ENCODE peak calls at places on chromosome X, in nine cellular contexts. V is OCI-LY7, J is H9, I is PC-9, X is SK-N-SH, K is IMR-90, E is fibroblast of lung, F is hepatocyte, M is astrocyte. C is an unnamed sample.
A peak's percentile ranks its signal among the peaks of the same experiment; 100 is the strongest.

GRCh38 chrX:36898301-36898700 is 109.9 kb upstream of the FAM47C start:
- DNase-seq in V (peak; percentile 7), J (no peak), I (no peak), X (peak; percentile 3), K (peak; percentile 0), E (peak; percentile 0), F (peak; percentile 44), M (no peak), C (peak; percentile 2)

GRCh38 chrX:68897118-68897517 is 68.3 kb downstream of the EFNB1 start:
- DNase-seq in V (no peak), J (no peak), I (no peak), X (no peak), K (no peak), E (no peak), F (no peak), M (no peak), C (no peak)

GRCh38 chrX:115960440-115961084 is 210.0 kb upstream of the AGTR2 start:
- DNase-seq in V (no peak), J (no peak), I (no peak), X (no peak), K (no peak), E (no peak), F (peak; percentile 46), M (no peak), C (peak; percentile 65)

GRCh38 chrX:104854790-104855340 is 288.9 kb downstream of the IL1RAPL2 start:
- DNase-seq in V (no peak), J (no peak), I (no peak), X (no peak), K (no peak), E (no peak), F (no peak), M (peak; percentile 86), C (peak; percentile 21)

GRCh38 chrX:13923845-13924244 is 105.8 kb downstream of the GEMIN8 start:
- DNase-seq in V (no peak), J (no peak), I (no peak), X (no peak), K (no peak), E (no peak), F (no peak), M (no peak), C (peak; percentile 78)

GRCh38 chrX:30308263-30309138 is 689 bp downstream of the NR0B1 start:
- DNase-seq in V (no peak), J (peak; percentile 60), I (no peak), X (peak; percentile 26), K (no peak), E (peak; percentile 13), F (peak; percentile 37), M (no peak), C (no peak)

GRCh38 chrX:39903937-39904336 is 193.8 kb downstream of the BCOR start:
- DNase-seq in V (no peak), J (no peak), I (no peak), X (no peak), K (peak; percentile 44), E (no peak), F (no peak), M (peak; percentile 56), C (peak; percentile 71)

GRCh38 chrX:16077811-16078210 is 45.6 kb upstream of the GRPR start:
- DNase-seq in V (no peak), J (no peak), I (no peak), X (no peak), K (no peak), E (no peak), F (no peak), M (no peak), C (no peak)

GRCh38 chrX:71815121-71815905 is 52.2 kb downstream of the CXorf49B start:
- DNase-seq in V (no peak), J (no peak), I (no peak), X (no peak), K (no peak), E (no peak), F (no peak), M (no peak), C (no peak)

GRCh38 chrX:103666202-103667107 is 20.0 kb downstream of the MORF4L2 start:
- DNase-seq in V (no peak), J (no peak), I (no peak), X (peak; percentile 16), K (peak; percentile 38), E (no peak), F (no peak), M (no peak), C (peak; percentile 29)

GRCh38 chrX:1529756-1530155 is 7.2 kb downstream of the P2RY8 start:
- DNase-seq in V (no peak), J (no peak), I (no peak), X (no peak), K (no peak), E (no peak), F (no peak), M (no peak), C (no peak)
- H4K20me1 ChIP-seq in V (peaks cover 16% of the 10 kb centered on the region), J (no peaks in the 10 kb centered on the region), I (no peaks in the 10 kb centered on the region), X (no peaks in the 10 kb centered on the region), K (no peaks in the 10 kb centered on the region), E (no peaks in the 10 kb centered on the region), F (no peaks in the 10 kb centered on the region), M (no peaks in the 10 kb centered on the region), C (no peaks in the 10 kb centered on the region)

DNA sequence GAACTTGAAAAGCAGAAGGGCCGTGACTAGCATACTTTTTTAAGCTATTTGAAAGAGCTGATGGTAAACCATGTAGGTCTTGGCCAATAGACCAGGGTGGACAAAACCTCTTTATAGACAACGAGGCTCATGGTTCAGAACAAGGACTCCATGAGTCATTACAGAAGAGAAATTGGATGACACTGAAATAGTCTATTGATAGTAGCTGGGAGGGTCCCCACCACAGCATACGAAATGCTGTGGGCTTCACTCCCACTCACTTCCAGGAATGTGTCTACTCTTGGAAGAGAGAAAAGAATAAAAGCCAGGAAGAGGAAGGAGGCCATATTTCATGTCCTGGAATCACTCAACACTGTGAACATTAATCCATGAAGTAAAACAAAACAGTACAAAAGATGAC is 82.3 kb upstream of the MXRA5 start:
- DNase-seq in V (no peak), J (no peak), I (no peak), X (no peak), K (no peak), E (no peak), F (no peak), M (peak; percentile 68), C (no peak)
- H4K20me1 ChIP-seq in V (no peaks in the 10 kb centered on the region), J (no peaks in the 10 kb centered on the region), I (no peaks in the 10 kb centered on the region), X (no peaks in the 10 kb centered on the region), K (no peaks in the 10 kb centered on the region), E (no peaks in the 10 kb centered on the region), F (no peaks in the 10 kb centered on the region), M (no peaks in the 10 kb centered on the region), C (no peaks in the 10 kb centered on the region)

GRCh38 chrX:111199505-111199904 is 70.8 kb downstream of the CAPN6 start:
- DNase-seq in V (no peak), J (no peak), I (no peak), X (no peak), K (no peak), E (no peak), F (no peak), M (no peak), C (no peak)

DNA sequence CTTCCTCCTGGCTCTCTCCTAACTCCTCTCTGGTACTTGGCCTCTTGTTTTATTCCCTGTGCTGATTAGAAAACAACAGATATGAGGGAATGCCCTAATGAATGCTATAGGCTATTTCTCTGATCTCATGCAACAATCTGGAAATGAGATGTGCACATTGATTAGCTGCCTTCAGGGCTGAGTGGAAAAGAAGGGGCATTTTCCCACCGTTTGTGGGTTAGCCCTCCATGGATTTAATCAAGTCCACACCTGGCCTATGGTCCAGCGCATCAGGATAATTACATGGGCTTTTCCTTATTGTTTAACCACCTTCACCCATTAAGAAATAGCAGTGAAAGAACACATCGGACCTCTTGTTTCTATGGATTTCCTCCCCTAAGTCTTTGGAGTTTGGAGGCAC is 70.0 kb downstream of the CAPN6 start:
- DNase-seq in V (no peak), J (no peak), I (no peak), X (no peak), K (no peak), E (no peak), F (no peak), M (no peak), C (no peak)
- H4K20me1 ChIP-seq in V (no peaks in the 10 kb centered on the region), J (no peaks in the 10 kb centered on the region), I (no peaks in the 10 kb centered on the region), X (no peaks in the 10 kb centered on the region), K (no peaks in the 10 kb centered on the region), E (no peaks in the 10 kb centered on the region), F (no peaks in the 10 kb centered on the region), M (no peaks in the 10 kb centered on the region), C (no peaks in the 10 kb centered on the region)

GRCh38 chrX:153967536-153968214 is 3.9 kb downstream of the HCFC1 start:
- DNase-seq in V (no peak), J (no peak), I (no peak), X (no peak), K (no peak), E (no peak), F (no peak), M (no peak), C (no peak)
- H4K20me1 ChIP-seq in V (peaks cover 14% of the 10 kb centered on the region), J (no peaks in the 10 kb centered on the region), I (peaks cover 56% of the 10 kb centered on the region), X (peaks cover 72% of the 10 kb centered on the region), K (peaks cover 75% of the 10 kb centered on the region), E (no peaks in the 10 kb centered on the region), F (peaks cover 53% of the 10 kb centered on the region), M (peaks cover 73% of the 10 kb centered on the region), C (no peaks in the 10 kb centered on the region)

GRCh38 chrX:123993326-123993725 is 31.8 kb downstream of the STAG2 start:
- DNase-seq in V (no peak), J (no peak), I (no peak), X (no peak), K (peak; percentile 81), E (peak; percentile 32), F (no peak), M (peak; percentile 80), C (peak; percentile 79)
- H4K20me1 ChIP-seq in V (no peaks in the 10 kb centered on the region), J (no peaks in the 10 kb centered on the region), I (peaks cover 63% of the 10 kb centered on the region), X (peaks cover 51% of the 10 kb centered on the region), K (peaks cover 27% of the 10 kb centered on the region), E (no peaks in the 10 kb centered on the region), F (peaks cover 58% of the 10 kb centered on the region), M (peaks cover 44% of the 10 kb centered on the region), C (no peaks in the 10 kb centered on the region)

GRCh38 chrX:651922-652775 is 21.6 kb downstream of the SHOX start:
- DNase-seq in V (no peak), J (no peak), I (no peak), X (no peak), K (no peak), E (no peak), F (no peak), M (no peak), C (no peak)
- H4K20me1 ChIP-seq in V (no peaks in the 10 kb centered on the region), J (no peaks in the 10 kb centered on the region), I (no peaks in the 10 kb centered on the region), X (no peaks in the 10 kb centered on the region), K (no peaks in the 10 kb centered on the region), E (no peaks in the 10 kb centered on the region), F (no peaks in the 10 kb centered on the region), M (no peaks in the 10 kb centered on the region), C (no peaks in the 10 kb centered on the region)

GRCh38 chrX:19888419-19888879 is 1.0 kb upstream of the SH3KBP1 start:
- DNase-seq in V (peak; percentile 73), J (no peak), I (peak; percentile 70), X (peak; percentile 70), K (peak; percentile 77), E (peak; percentile 79), F (peak; percentile 66), M (peak; percentile 42), C (peak; percentile 75)

GRCh38 chrX:19883878-19884277 is 3.5 kb downstream of the SH3KBP1 start:
- DNase-seq in V (no peak), J (no peak), I (peak; percentile 88), X (no peak), K (no peak), E (no peak), F (no peak), M (no peak), C (peak; percentile 77)

GRCh38 chrX:19885732-19886131 is 1.7 kb downstream of the SH3KBP1 start:
- DNase-seq in V (no peak), J (no peak), I (no peak), X (no peak), K (no peak), E (no peak), F (no peak), M (no peak), C (no peak)

GRCh38 chrX:19886888-19887531 is 390 bp downstream of the SH3KBP1 start:
- DNase-seq in V (no peak), J (no peak), I (no peak), X (peak; percentile 67), K (no peak), E (no peak), F (no peak), M (no peak), C (no peak)

GRCh38 chrX:19886375-19886774 is 1.0 kb downstream of the SH3KBP1 start:
- DNase-seq in V (no peak), J (no peak), I (no peak), X (no peak), K (no peak), E (no peak), F (no peak), M (no peak), C (no peak)
- H4K20me1 ChIP-seq in V (peaks cover 21% of the 10 kb centered on the region), J (no peaks in the 10 kb centered on the region), I (peaks cover 9% of the 10 kb centered on the region), X (peaks cover 12% of the 10 kb centered on the region), K (peaks cover 18% of the 10 kb centered on the region), E (no peaks in the 10 kb centered on the region), F (no peaks in the 10 kb centered on the region), M (peaks cover 38% of the 10 kb centered on the region), C (no peaks in the 10 kb centered on the region)

C was measured in mammary epithelial cell.